ENCODE peak calls at places on chromosomes 6 and 20, in six cellular contexts. One of them, this sample, is unnamed.
A peak's percentile ranks its signal among the peaks of the same experiment; 100 is the strongest.

GRCh38 chr20:24805456-24806233 is 143.4 kb upstream of the CST7 start:
- DNase-seq in stomach: no peak
- DNase-seq in DND-41: no peak
- DNase-seq in OCI-LY7: no peak
- DNase-seq in HCT116: no peak
- DNase-seq in psoas muscle: peak; percentile 19
- DNase-seq in this sample: no peak

GRCh38 chr6:69861986-69862385 is 4.4 kb upstream of the COL19A1 start:
- DNase-seq in HCT116: no peak
- DNase-seq in psoas muscle: no peak
- DNase-seq in DND-41: no peak
- DNase-seq in OCI-LY7: no peak
- DNase-seq in stomach: no peak
- DNase-seq in this sample: no peak

GRCh38 chr6:17501982-17502704 is 98.0 kb upstream of the FAM8A1 start:
- DNase-seq in OCI-LY7: no peak
- DNase-seq in DND-41: no peak
- DNase-seq in HCT116: no peak
- DNase-seq in stomach: no peak
- DNase-seq in psoas muscle: no peak
- DNase-seq in this sample: no peak

GRCh38 chr6:21598662-21599061 is 5.1 kb downstream of the SOX4 start:
- DNase-seq in OCI-LY7: peak; percentile 28
- DNase-seq in HCT116: no peak
- DNase-seq in psoas muscle: no peak
- DNase-seq in stomach: no peak
- DNase-seq in DND-41: no peak
- DNase-seq in this sample: no peak

GRCh38 chr6:79301290-79301689 is 66.8 kb upstream of the HMGN3 start:
- DNase-seq in HCT116: no peak
- DNase-seq in OCI-LY7: no peak
- DNase-seq in stomach: no peak
- DNase-seq in DND-41: no peak
- DNase-seq in psoas muscle: no peak
- DNase-seq in this sample: no peak

GRCh38 chr6:36699290-36699689 is 1.7 kb downstream of the RAB44 start:
- DNase-seq in OCI-LY7: no peak
- DNase-seq in DND-41: no peak
- DNase-seq in HCT116: no peak
- DNase-seq in stomach: no peak
- DNase-seq in psoas muscle: peak; percentile 32
- DNase-seq in this sample: no peak

GRCh38 chr6:156875062-156875461 is 97.9 kb downstream of the ARID1B start:
- DNase-seq in DND-41: no peak
- DNase-seq in HCT116: no peak
- DNase-seq in stomach: no peak
- DNase-seq in psoas muscle: no peak
- DNase-seq in OCI-LY7: no peak
- DNase-seq in this sample: no peak

GRCh38 chr6:123091091-123091895 is 95.3 kb downstream of the CLVS2 start:
- DNase-seq in DND-41: no peak
- DNase-seq in HCT116: no peak
- DNase-seq in psoas muscle: peak; percentile 50
- DNase-seq in stomach: peak; percentile 27
- DNase-seq in OCI-LY7: no peak
- DNase-seq in this sample: no peak

GRCh38 chr20:21147593-21147992 is 21.7 kb downstream of the KIZ start:
- DNase-seq in OCI-LY7: no peak
- DNase-seq in DND-41: no peak
- DNase-seq in psoas muscle: no peak
- DNase-seq in stomach: no peak
- DNase-seq in HCT116: no peak
- DNase-seq in this sample: no peak

GRCh38 chr6:140071601-140072062 is 697.2 kb upstream of the CITED2 start:
- DNase-seq in DND-41: no peak
- DNase-seq in stomach: no peak
- DNase-seq in OCI-LY7: no peak
- DNase-seq in HCT116: no peak
- DNase-seq in psoas muscle: no peak
- DNase-seq in this sample: no peak

GRCh38 chr6:119096683-119097310 is 18.3 kb upstream of the FAM184A start:
- DNase-seq in HCT116: no peak
- DNase-seq in OCI-LY7: no peak
- DNase-seq in stomach: no peak
- DNase-seq in psoas muscle: peak; percentile 86
- DNase-seq in DND-41: no peak
- DNase-seq in this sample: no peak

GRCh38 chr6:156395276-156395675 is 381.9 kb upstream of the ARID1B start:
- DNase-seq in HCT116: no peak
- DNase-seq in psoas muscle: no peak
- DNase-seq in DND-41: no peak
- DNase-seq in stomach: peak; percentile 38
- DNase-seq in OCI-LY7: peak; percentile 95
- DNase-seq in this sample: no peak

GRCh38 chr6:37990762-37991525 is 171.4 kb downstream of the ZFAND3 start:
- DNase-seq in DND-41: no peak
- DNase-seq in HCT116: no peak
- DNase-seq in psoas muscle: no peak
- DNase-seq in stomach: no peak
- DNase-seq in OCI-LY7: no peak
- DNase-seq in this sample: no peak

GRCh38 chr6:26118999-26119398 is 31.8 kb downstream of the HFE start:
- DNase-seq in OCI-LY7: no peak
- DNase-seq in stomach: peak; percentile 59
- DNase-seq in DND-41: no peak
- DNase-seq in psoas muscle: no peak
- DNase-seq in HCT116: peak; percentile 89
- DNase-seq in this sample: no peak

GRCh38 chr6:7086488-7086887 is 21.3 kb upstream of the RREB1 start:
- DNase-seq in psoas muscle: peak; percentile 65
- DNase-seq in HCT116: no peak
- DNase-seq in stomach: peak; percentile 37
- DNase-seq in OCI-LY7: no peak
- DNase-seq in DND-41: peak; percentile 56
- DNase-seq in this sample: peak; percentile 36

GRCh38 chr6:13810688-13811446 is 3.5 kb downstream of the MCUR1 start:
- DNase-seq in DND-41: no peak
- DNase-seq in psoas muscle: no peak
- DNase-seq in stomach: no peak
- DNase-seq in OCI-LY7: no peak
- DNase-seq in HCT116: no peak
- DNase-seq in this sample: no peak

GRCh38 chr6:3118353-3119039 is at the start of gene BPHL:
- DNase-seq in OCI-LY7: peak; percentile 95
- DNase-seq in DND-41: peak; percentile 96
- DNase-seq in HCT116: peak; percentile 84
- DNase-seq in psoas muscle: peak; percentile 100
- DNase-seq in stomach: peak; percentile 99
- DNase-seq in this sample: peak; percentile 99

GRCh38 chr6:3117912-3118352 is 579 bp upstream of the BPHL start:
- DNase-seq in psoas muscle: no peak
- DNase-seq in HCT116: no peak
- DNase-seq in OCI-LY7: no peak
- DNase-seq in stomach: no peak
- DNase-seq in DND-41: no peak
- DNase-seq in this sample: no peak

GRCh38 chr6:3119040-3119723 is 671 bp downstream of the BPHL start:
- DNase-seq in HCT116: no peak
- DNase-seq in DND-41: no peak
- DNase-seq in OCI-LY7: no peak
- DNase-seq in psoas muscle: no peak
- DNase-seq in stomach: no peak
- DNase-seq in this sample: no peak

GRCh38 chr6:3122823-3123182 is 4.3 kb downstream of the BPHL start:
- DNase-seq in DND-41: no peak
- DNase-seq in psoas muscle: no peak
- DNase-seq in HCT116: no peak
- DNase-seq in stomach: no peak
- DNase-seq in OCI-LY7: no peak
- DNase-seq in this sample: no peak

DNA sequence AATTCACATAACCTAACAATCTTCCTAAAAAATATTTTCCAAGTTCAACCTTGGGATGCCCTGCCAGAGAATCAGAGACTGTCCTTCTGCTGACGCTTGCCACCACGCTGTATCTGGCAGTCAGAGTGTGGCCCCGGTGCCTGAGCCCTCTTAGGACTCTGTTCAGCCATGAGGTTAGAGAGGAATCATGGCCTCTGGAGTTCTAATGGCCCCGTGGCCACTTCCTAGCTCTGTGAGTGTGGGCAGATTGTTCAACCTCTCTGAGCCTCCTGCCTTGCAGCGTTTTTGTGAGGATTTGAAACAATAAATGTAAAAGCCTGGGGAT is 2.2 kb downstream of the BPHL start:
- DNase-seq in HCT116: no peak
- DNase-seq in psoas muscle: no peak
- DNase-seq in stomach: no peak
- DNase-seq in DND-41: no peak
- DNase-seq in OCI-LY7: no peak
- DNase-seq in this sample: no peak
- H3K4me1 ChIP-seq in HCT116: peaks cover 23% of the 10 kb centered on the region
- H3K4me1 ChIP-seq in psoas muscle: peaks cover 9% of the 10 kb centered on the region
- H3K4me1 ChIP-seq in stomach: peaks cover 28% of the 10 kb centered on the region
- H3K4me1 ChIP-seq in DND-41: peaks cover 30% of the 10 kb centered on the region
- H3K4me1 ChIP-seq in OCI-LY7: peaks cover 37% of the 10 kb centered on the region
- H3K4me1 ChIP-seq in this sample: peaks cover 13% of the 10 kb centered on the region

GRCh38 chr6:46056906-46057529 is 41.4 kb upstream of the CLIC5 start:
- DNase-seq in psoas muscle: no peak
- DNase-seq in OCI-LY7: no peak
- DNase-seq in DND-41: no peak
- DNase-seq in stomach: no peak
- DNase-seq in HCT116: no peak
- DNase-seq in this sample: no peak
- H3K4me3 ChIP-seq in psoas muscle: no peak overlapping the region
- H3K4me3 ChIP-seq in OCI-LY7: no peak overlapping the region
- H3K4me3 ChIP-seq in DND-41: no peak overlapping the region
- H3K4me3 ChIP-seq in stomach: no peak overlapping the region
- H3K4me3 ChIP-seq in HCT116: no peak overlapping the region
- H3K4me3 ChIP-seq in this sample: no peak overlapping the region

GRCh38 chr6:138456393-138456775 is 42.9 kb downstream of the NHSL1 start:
- DNase-seq in psoas muscle: no peak
- DNase-seq in DND-41: no peak
- DNase-seq in HCT116: no peak
- DNase-seq in OCI-LY7: no peak
- DNase-seq in stomach: no peak
- DNase-seq in this sample: no peak
- H3K4me1 ChIP-seq in psoas muscle: no peaks in the 10 kb centered on the region
- H3K4me1 ChIP-seq in DND-41: no peaks in the 10 kb centered on the region
- H3K4me1 ChIP-seq in HCT116: peaks cover 42% of the 10 kb centered on the region
- H3K4me1 ChIP-seq in OCI-LY7: peaks cover 19% of the 10 kb centered on the region
- H3K4me1 ChIP-seq in stomach: peaks cover 22% of the 10 kb centered on the region
- H3K4me1 ChIP-seq in this sample: peaks cover 21% of the 10 kb centered on the region

GRCh38 chr6:83709748-83710050 is 798 bp upstream of the SNAP91 start:
- DNase-seq in DND-41: no peak
- DNase-seq in HCT116: no peak
- DNase-seq in OCI-LY7: no peak
- DNase-seq in psoas muscle: no peak
- DNase-seq in stomach: no peak
- DNase-seq in this sample: no peak

GRCh38 chr6:83708546-83708969 is 343 bp downstream of the SNAP91 start:
- DNase-seq in HCT116: no peak
- DNase-seq in psoas muscle: no peak
- DNase-seq in DND-41: no peak
- DNase-seq in OCI-LY7: no peak
- DNase-seq in stomach: no peak
- DNase-seq in this sample: no peak

GRCh38 chr6:83707829-83708545 is 914 bp downstream of the SNAP91 start:
- DNase-seq in DND-41: no peak
- DNase-seq in psoas muscle: no peak
- DNase-seq in OCI-LY7: no peak
- DNase-seq in stomach: no peak
- DNase-seq in HCT116: no peak
- DNase-seq in this sample: no peak

GRCh38 chr6:83711958-83712357 is 3.1 kb upstream of the SNAP91 start:
- DNase-seq in OCI-LY7: no peak
- DNase-seq in psoas muscle: no peak
- DNase-seq in DND-41: no peak
- DNase-seq in stomach: no peak
- DNase-seq in HCT116: no peak
- DNase-seq in this sample: no peak

DNA sequence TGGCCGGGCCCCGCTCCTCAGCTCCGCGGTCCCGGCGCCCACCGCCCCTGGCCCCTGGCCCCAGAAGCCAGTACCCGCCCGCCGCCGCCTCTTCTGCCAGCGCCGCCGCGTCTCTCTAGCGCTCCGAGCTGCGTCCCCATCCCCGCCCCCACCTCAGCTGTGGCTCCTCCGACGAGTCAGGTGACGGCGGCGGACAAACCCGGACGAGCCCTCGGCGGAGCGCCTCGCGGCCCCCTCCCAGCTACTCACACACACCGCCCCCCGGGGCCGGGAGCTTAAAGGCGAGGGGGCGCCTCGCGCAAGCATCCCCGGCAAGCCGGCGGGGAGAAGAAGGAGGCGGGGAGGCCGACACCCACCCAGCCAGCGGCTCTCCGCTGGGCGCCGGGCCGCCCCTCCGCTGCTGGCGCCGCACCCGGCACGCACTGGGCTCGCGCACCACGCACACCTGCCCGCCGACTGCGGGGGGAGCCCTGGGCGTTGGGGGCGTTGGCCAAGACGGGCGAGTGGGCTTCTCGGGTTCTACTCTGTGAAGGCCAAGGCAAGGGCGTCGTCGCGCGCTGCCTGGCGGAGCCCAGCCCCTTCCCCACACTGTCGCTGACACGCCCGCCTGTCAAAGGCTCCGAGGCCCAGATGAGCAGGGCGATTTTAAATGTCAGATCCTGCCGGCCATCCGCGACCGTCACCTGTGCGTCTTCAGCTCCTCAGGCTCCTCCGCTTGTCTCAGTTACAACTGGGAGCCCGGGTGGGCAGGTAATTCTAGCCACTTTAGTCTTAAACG is at the start of gene SNAP91:
- DNase-seq in OCI-LY7: no peak
- DNase-seq in HCT116: no peak
- DNase-seq in psoas muscle: no peak
- DNase-seq in DND-41: no peak
- DNase-seq in stomach: no peak
- DNase-seq in this sample: no peak
- H3K4me3 ChIP-seq in OCI-LY7: no peak within 1 kb of the TSS
- H3K4me3 ChIP-seq in HCT116: no peak within 1 kb of the TSS
- H3K4me3 ChIP-seq in psoas muscle: peak within 1 kb of the TSS; percentile 64
- H3K4me3 ChIP-seq in DND-41: no peak within 1 kb of the TSS
- H3K4me3 ChIP-seq in stomach: peak within 1 kb of the TSS; percentile 48
- H3K4me3 ChIP-seq in this sample: no peak within 1 kb of the TSS

DNA sequence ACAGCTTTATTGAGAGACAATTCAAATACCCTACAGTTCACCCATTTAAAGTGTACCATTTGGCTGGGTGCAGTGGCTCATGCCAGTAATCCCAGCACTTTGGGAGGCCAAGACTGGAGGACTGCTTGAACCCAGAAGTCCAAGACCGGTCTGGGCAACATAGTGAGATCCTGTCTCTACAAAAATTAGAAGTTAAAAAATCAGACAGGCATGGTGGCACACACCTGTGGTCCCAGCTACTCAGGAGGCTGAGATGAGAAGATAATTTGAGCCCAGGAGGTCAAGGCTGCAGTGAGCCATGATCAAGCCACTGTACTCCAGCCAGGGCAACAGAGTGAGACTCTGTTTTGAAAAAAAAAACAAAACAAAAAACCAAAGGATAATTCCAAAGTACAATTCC is 8.9 kb downstream of the CAPN11 start:
- DNase-seq in DND-41: no peak
- DNase-seq in HCT116: no peak
- DNase-seq in psoas muscle: no peak
- DNase-seq in OCI-LY7: no peak
- DNase-seq in stomach: no peak
- DNase-seq in this sample: no peak
- H3K4me1 ChIP-seq in DND-41: no peaks in the 10 kb centered on the region
- H3K4me1 ChIP-seq in HCT116: peaks cover 5% of the 10 kb centered on the region
- H3K4me1 ChIP-seq in psoas muscle: peaks cover 1% of the 10 kb centered on the region
- H3K4me1 ChIP-seq in OCI-LY7: peaks cover 6% of the 10 kb centered on the region
- H3K4me1 ChIP-seq in stomach: peaks cover 13% of the 10 kb centered on the region
- H3K4me1 ChIP-seq in this sample: no peaks in the 10 kb centered on the region